ENCODE peak calls at places on chromosome 12, in eight cellular contexts. K, V, U, M, X, W, D and I are unnamed samples.

GRCh38 chr12:9326085-9326484 is 117.9 kb upstream of the PZP start:
- DNase-seq in K (no peak), V (no peak), U (no peak), M (no peak), X (no peak), W (no peak), D (no peak), I (no peak)

GRCh38 chr12:14635776-14636175 is 60.6 kb downstream of the GUCY2C start:
- DNase-seq in K (no peak), V (no peak), U (no peak), M (peak; percentile 5), X (no peak), W (no peak), D (peak; percentile 7), I (peak; percentile 2)

GRCh38 chr12:29157486-29157946 is 8.4 kb downstream of the FAR2 start:
- DNase-seq in K (peak; percentile 68), V (no peak), U (no peak), M (peak; percentile 69), X (no peak), W (no peak), D (peak; percentile 37), I (peak; percentile 83)

GRCh38 chr12:109510196-109510595 is 32.8 kb downstream of the UBE3B start:
- DNase-seq in K (no peak), V (no peak), U (no peak), M (no peak), X (no peak), W (no peak), D (no peak), I (no peak)

GRCh38 chr12:80470403-80470802 is 26.4 kb downstream of the PTPRQ start:
- DNase-seq in K (no peak), V (no peak), U (no peak), M (no peak), X (no peak), W (no peak), D (no peak), I (no peak)

GRCh38 chr12:70469221-70469820 is 103.2 kb downstream of the KCNMB4 start:
- DNase-seq in K (no peak), V (no peak), U (no peak), M (no peak), X (no peak), W (no peak), D (no peak), I (no peak)

GRCh38 chr12:325886-326285 is 63.2 kb downstream of the KDM5A start:
- DNase-seq in K (no peak), V (no peak), U (no peak), M (no peak), X (no peak), W (no peak), D (no peak), I (no peak)

GRCh38 chr12:113135178-113136127 is at the start of gene RASAL1:
- DNase-seq in K (peak; percentile 44), V (peak; percentile 88), U (peak; percentile 81), M (no peak), X (no peak), W (peak; percentile 93), D (no peak), I (no peak)

GRCh38 chr12:100267603-100268281 is 765 bp downstream of the SCYL2 start:
- DNase-seq in K (peak; percentile 30), V (no peak), U (peak; percentile 23), M (no peak), X (peak; percentile 66), W (no peak), D (peak; percentile 43), I (peak; percentile 43)

GRCh38 chr12:47636908-47637780 is 68.7 kb downstream of the RPAP3 start:
- DNase-seq in K (peak; percentile 77), V (peak; percentile 79), U (peak; percentile 13), M (peak; percentile 42), X (no peak), W (no peak), D (peak; percentile 30), I (no peak)

GRCh38 chr12:86723326-86723725 is 467.1 kb upstream of the MGAT4C start:
- DNase-seq in K (no peak), V (no peak), U (no peak), M (no peak), X (no peak), W (no peak), D (peak; percentile 62), I (no peak)

GRCh38 chr12:32794281-32794680 is 38.6 kb upstream of the YARS2 start:
- DNase-seq in K (no peak), V (no peak), U (no peak), M (no peak), X (no peak), W (no peak), D (no peak), I (no peak)

GRCh38 chr12:116179384-116179783 is 98.1 kb downstream of the MED13L start:
- DNase-seq in K (no peak), V (no peak), U (no peak), M (no peak), X (no peak), W (no peak), D (no peak), I (no peak)

GRCh38 chr12:64618953-64619590 is 8.8 kb downstream of the RASSF3 start:
- DNase-seq in K (peak; percentile 17), V (no peak), U (no peak), M (peak; percentile 19), X (no peak), W (no peak), D (peak; percentile 80), I (peak; percentile 15)

GRCh38 chr12:29492884-29493283 is 4.6 kb downstream of the OVCH1 start:
- DNase-seq in K (no peak), V (no peak), U (no peak), M (no peak), X (no peak), W (no peak), D (no peak), I (no peak)

GRCh38 chr12:11712491-11712890 is 63.0 kb downstream of the ETV6 start:
- DNase-seq in K (no peak), V (no peak), U (no peak), M (no peak), X (no peak), W (no peak), D (no peak), I (no peak)

GRCh38 chr12:86600664-86601231 is 344.6 kb upstream of the MGAT4C start:
- DNase-seq in K (no peak), V (peak; percentile 72), U (no peak), M (no peak), X (peak; percentile 25), W (peak; percentile 53), D (no peak), I (no peak)

GRCh38 chr12:30926243-30927209 is at the start of gene TSPAN11:
- DNase-seq in K (no peak), V (no peak), U (no peak), M (peak; percentile 12), X (no peak), W (peak; percentile 76), D (peak; percentile 21), I (peak; percentile 31)

GRCh38 chr12:38669530-38669929 is 235.9 kb downstream of the CPNE8 start:
- DNase-seq in K (no peak), V (no peak), U (no peak), M (no peak), X (no peak), W (no peak), D (peak; percentile 66), I (no peak)
- H3K4me3 ChIP-seq in K (no peak overlapping the region), V (no peak overlapping the region), U (no peak overlapping the region), M (no peak overlapping the region), X (no peak overlapping the region), W (no peak overlapping the region), D (no peak overlapping the region), I (no peak overlapping the region)

DNA sequence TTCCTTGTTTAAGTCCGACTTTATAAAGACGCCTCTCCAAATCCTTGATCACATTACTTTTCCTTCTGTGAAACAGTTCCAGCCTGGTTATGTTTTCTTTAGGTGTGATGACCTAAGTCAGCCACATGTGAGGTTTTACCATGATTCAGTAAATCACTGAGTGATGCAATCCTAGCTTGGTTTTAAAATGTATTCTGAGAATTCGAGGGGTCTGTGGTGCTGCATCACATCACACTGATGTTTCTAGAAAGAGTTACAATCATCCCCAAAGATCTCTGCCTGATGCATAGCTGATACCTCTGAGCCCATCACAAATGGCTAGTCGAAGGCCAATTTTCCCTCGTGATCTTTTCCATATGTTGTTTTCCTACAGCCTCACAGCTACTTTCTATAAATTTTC is 152.7 kb downstream of the ANO2 start:
- DNase-seq in K (no peak), V (no peak), U (no peak), M (no peak), X (no peak), W (no peak), D (no peak), I (no peak)
- TF ChIP-seq CTCF in K (no peak), V (no peak), U (no peak), M (no peak), X (no peak), W (no peak), D (no peak), I (no peak)

GRCh38 chr12:41980390-41980789 is 164.3 kb downstream of the GXYLT1 start:
- DNase-seq in K (no peak), V (no peak), U (no peak), M (no peak), X (no peak), W (no peak), D (no peak), I (no peak)

GRCh38 chr12:41981013-41981412 is 163.7 kb downstream of the GXYLT1 start:
- DNase-seq in K (no peak), V (no peak), U (no peak), M (no peak), X (no peak), W (no peak), D (no peak), I (no peak)

GRCh38 chr12:41981758-41982157 is 162.9 kb downstream of the GXYLT1 start:
- DNase-seq in K (peak; percentile 87), V (no peak), U (no peak), M (no peak), X (no peak), W (no peak), D (no peak), I (peak; percentile 36)

GRCh38 chr12:41983896-41984295 is 160.8 kb downstream of the GXYLT1 start:
- DNase-seq in K (no peak), V (no peak), U (no peak), M (no peak), X (no peak), W (no peak), D (no peak), I (no peak)

GRCh38 chr12:41983394-41983793 is 161.3 kb downstream of the GXYLT1 start:
- DNase-seq in K (no peak), V (no peak), U (no peak), M (no peak), X (no peak), W (no peak), D (no peak), I (peak; percentile 9)
- H3K4me3 ChIP-seq in K (no peak overlapping the region), V (no peak overlapping the region), U (no peak overlapping the region), M (no peak overlapping the region), X (no peak overlapping the region), W (no peak overlapping the region), D (no peak overlapping the region), I (no peak overlapping the region)

DNA sequence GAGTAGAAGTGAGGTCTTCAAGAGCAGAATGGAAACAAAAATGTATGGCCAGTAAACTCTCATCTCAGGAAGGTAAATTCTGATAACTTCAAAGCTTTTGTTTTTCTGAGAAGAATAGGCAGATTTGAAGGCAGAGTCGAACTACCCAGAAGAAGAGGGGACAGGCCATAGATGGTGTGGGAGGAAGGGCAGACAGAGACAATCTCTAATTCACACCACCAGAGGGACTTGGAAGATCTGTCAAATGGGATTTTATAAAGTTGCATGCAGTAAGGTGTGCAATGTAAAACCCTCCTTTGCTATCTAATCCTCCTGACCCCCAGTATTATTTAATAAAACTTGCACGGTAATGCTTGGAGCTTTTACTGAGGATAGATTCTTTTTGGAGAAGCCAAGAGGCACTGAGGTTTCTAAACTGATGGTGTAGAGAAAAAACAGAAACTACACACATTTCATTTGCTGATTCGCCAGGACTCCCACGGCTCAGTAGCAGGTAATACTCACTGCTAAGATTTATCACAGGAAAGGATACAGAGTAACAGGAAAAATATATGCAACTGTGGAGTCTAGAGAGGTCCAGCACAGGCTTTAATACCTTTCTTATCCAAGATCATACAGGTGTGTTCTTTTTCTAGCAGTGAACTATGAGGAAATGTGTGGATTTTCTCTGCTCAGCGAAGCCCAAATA is 18.3 kb downstream of the SLC38A2 start:
- DNase-seq in K (no peak), V (no peak), U (no peak), M (no peak), X (no peak), W (no peak), D (no peak), I (no peak)
- TF ChIP-seq CTCF in K (peak; percentile 29), V (no peak), U (no peak), M (peak; percentile 34), X (no peak), W (no peak), D (peak; percentile 14), I (no peak)